ENCODE peak calls at places on chromosomes 7 and 10, in four cellular contexts. One of them, this sample, is unnamed.

GRCh38 chr7:18754766-18755165 is 259.2 kb downstream of the HDAC9 start:
- DNase-seq in H1: no peak
- DNase-seq in GM12878: no peak
- DNase-seq in HCT116: no peak
- DNase-seq in this sample: no peak

GRCh38 chr10:27252267-27253000 is 11.8 kb upstream of the ACBD5 start:
- DNase-seq in HCT116: no peak
- DNase-seq in H1: no peak
- DNase-seq in GM12878: peak
- DNase-seq in this sample: no peak

GRCh38 chr10:14586901-14587300 is 187.8 kb downstream of the FAM107B start:
- DNase-seq in H1: no peak
- DNase-seq in HCT116: no peak
- DNase-seq in GM12878: no peak
- DNase-seq in this sample: no peak

GRCh38 chr10:72116372-72116771 is 28.0 kb upstream of the SPOCK2 start:
- DNase-seq in H1: no peak
- DNase-seq in GM12878: no peak
- DNase-seq in HCT116: no peak
- DNase-seq in this sample: no peak

GRCh38 chr7:156223935-156224334 is 411.7 kb upstream of the SHH start:
- DNase-seq in HCT116: no peak
- DNase-seq in H1: no peak
- DNase-seq in GM12878: no peak
- DNase-seq in this sample: no peak

GRCh38 chr10:104501864-104502579 is 139.1 kb upstream of the SORCS3 start:
- DNase-seq in HCT116: no peak
- DNase-seq in GM12878: no peak
- DNase-seq in H1: no peak
- DNase-seq in this sample: peak

GRCh38 chr7:33789871-33790270 is 115.5 kb upstream of the BMPER start:
- DNase-seq in HCT116: no peak
- DNase-seq in H1: no peak
- DNase-seq in GM12878: no peak
- DNase-seq in this sample: no peak

GRCh38 chr7:74175270-74175803 is 1.2 kb downstream of the EIF4H start:
- DNase-seq in HCT116: no peak
- DNase-seq in GM12878: no peak
- DNase-seq in H1: no peak
- DNase-seq in this sample: no peak

GRCh38 chr10:93438796-93439253 is 43.3 kb downstream of the MYOF start:
- DNase-seq in HCT116: peak
- DNase-seq in GM12878: no peak
- DNase-seq in H1: no peak
- DNase-seq in this sample: peak

GRCh38 chr7:135291809-135292253 is 58.2 kb downstream of the STRA8 start:
- DNase-seq in GM12878: no peak
- DNase-seq in H1: no peak
- DNase-seq in HCT116: no peak
- DNase-seq in this sample: no peak

GRCh38 chr10:60517805-60518204 is 128.1 kb upstream of the ANK3 start:
- DNase-seq in GM12878: no peak
- DNase-seq in H1: no peak
- DNase-seq in HCT116: no peak
- DNase-seq in this sample: no peak

GRCh38 chr7:132735476-132735875 is 159.2 kb upstream of the PLXNA4 start:
- DNase-seq in H1: no peak
- DNase-seq in GM12878: no peak
- DNase-seq in HCT116: no peak
- DNase-seq in this sample: no peak

GRCh38 chr7:132740176-132740575 is 163.9 kb upstream of the PLXNA4 start:
- DNase-seq in HCT116: no peak
- DNase-seq in GM12878: no peak
- DNase-seq in H1: no peak
- DNase-seq in this sample: no peak

GRCh38 chr7:132742152-132742551 is 165.9 kb upstream of the PLXNA4 start:
- DNase-seq in GM12878: no peak
- DNase-seq in HCT116: no peak
- DNase-seq in H1: no peak
- DNase-seq in this sample: no peak

GRCh38 chr7:132739271-132739955 is 163.1 kb upstream of the PLXNA4 start:
- DNase-seq in GM12878: no peak
- DNase-seq in H1: no peak
- DNase-seq in HCT116: no peak
- DNase-seq in this sample: no peak

DNA sequence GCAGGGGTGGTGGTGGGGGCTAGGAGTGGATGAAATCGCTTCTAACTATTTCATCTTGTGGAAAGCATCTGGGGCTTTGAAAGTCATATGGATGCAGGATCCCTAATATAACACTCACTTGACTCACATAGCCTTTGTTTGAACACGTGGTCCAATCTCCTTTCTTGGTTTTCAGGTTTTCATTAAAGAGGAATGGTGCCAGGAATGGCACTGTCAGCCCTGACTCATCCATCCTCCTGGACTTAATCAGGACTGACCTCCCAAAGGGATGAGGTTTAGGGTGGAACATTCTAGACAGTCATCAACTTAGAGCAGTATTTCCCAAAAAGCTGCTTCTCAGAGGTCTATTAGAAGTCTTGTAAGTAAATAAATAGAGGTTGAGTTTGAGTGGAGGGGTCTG is 162.0 kb upstream of the PLXNA4 start:
- DNase-seq in HCT116: peak
- DNase-seq in GM12878: no peak
- DNase-seq in H1: no peak
- DNase-seq in this sample: no peak
- TF ChIP-seq JUND in HCT116: no peak
- TF ChIP-seq JUND in GM12878: no peak
- TF ChIP-seq JUND in H1: no peak
- TF ChIP-seq JUND in this sample: no peak

GRCh38 chr7:152355474-152356057 is 80.2 kb downstream of the KMT2C start:
- DNase-seq in H1: no peak
- DNase-seq in HCT116: no peak
- DNase-seq in GM12878: no peak
- DNase-seq in this sample: no peak
- TF ChIP-seq JUND in H1: no peak
- TF ChIP-seq JUND in HCT116: no peak
- TF ChIP-seq JUND in GM12878: no peak
- TF ChIP-seq JUND in this sample: no peak

GRCh38 chr10:7513455-7513854 is 102.6 kb upstream of the SFMBT2 start:
- DNase-seq in HCT116: no peak
- DNase-seq in GM12878: no peak
- DNase-seq in H1: no peak
- DNase-seq in this sample: no peak
- TF ChIP-seq JUND in HCT116: no peak
- TF ChIP-seq JUND in GM12878: no peak
- TF ChIP-seq JUND in H1: no peak
- TF ChIP-seq JUND in this sample: no peak

DNA sequence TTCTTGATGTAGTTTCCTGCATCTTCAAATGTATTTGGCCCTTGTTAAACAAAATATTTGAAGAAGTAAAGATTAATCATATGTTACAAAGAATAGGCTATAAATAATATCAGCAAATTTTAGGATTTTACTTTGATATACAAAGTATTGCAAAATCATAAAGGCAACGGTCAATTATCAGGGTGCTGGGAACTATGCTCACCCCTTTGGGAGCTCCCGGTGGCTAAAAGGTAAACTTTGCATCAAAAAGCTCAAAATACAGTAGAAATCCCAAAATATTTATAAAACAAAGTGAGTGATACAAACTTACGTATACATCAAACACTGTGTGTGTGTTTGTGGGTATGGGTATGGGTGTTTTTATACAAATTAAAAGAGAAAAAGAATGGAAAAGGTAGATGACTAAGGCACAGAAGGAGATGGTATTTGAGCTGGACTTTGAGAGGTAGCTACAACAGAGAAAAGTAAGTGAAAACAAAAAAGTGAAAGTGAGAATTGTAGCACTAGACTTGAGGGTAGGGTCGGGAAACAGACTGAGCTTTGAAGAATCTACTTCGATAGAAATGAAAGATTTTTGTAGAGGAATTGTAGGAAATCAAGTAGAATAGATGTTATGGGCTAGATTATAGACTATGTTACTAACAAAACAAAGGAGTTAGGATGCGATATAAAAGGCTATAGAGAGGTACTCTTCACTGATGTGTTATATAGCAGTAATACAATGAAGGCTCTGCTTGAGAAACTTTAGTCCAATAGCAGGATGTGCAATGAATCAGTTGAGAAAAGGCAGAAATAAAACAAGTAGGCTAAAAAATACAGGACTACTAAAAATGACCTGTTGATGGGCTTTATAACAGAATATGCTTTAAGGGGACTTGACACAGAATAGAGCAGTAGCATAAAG is 52.8 kb downstream of the GNAT3 start:
- DNase-seq in GM12878: no peak
- DNase-seq in H1: no peak
- DNase-seq in HCT116: no peak
- DNase-seq in this sample: no peak
- TF ChIP-seq JUND in GM12878: no peak
- TF ChIP-seq JUND in H1: no peak
- TF ChIP-seq JUND in HCT116: no peak
- TF ChIP-seq JUND in this sample: no peak

GRCh38 chr10:49165940-49166803 is 22.0 kb downstream of the TMEM273 start:
- DNase-seq in HCT116: no peak
- DNase-seq in H1: no peak
- DNase-seq in GM12878: no peak
- DNase-seq in this sample: no peak

GRCh38 chr10:49163741-49164140 is 24.4 kb downstream of the TMEM273 start:
- DNase-seq in GM12878: no peak
- DNase-seq in HCT116: no peak
- DNase-seq in H1: no peak
- DNase-seq in this sample: no peak

GRCh38 chr10:49165259-49165658 is 22.9 kb downstream of the TMEM273 start:
- DNase-seq in HCT116: no peak
- DNase-seq in GM12878: no peak
- DNase-seq in H1: no peak
- DNase-seq in this sample: no peak

GRCh38 chr10:49162761-49163160 is 25.4 kb downstream of the TMEM273 start:
- DNase-seq in H1: no peak
- DNase-seq in HCT116: no peak
- DNase-seq in GM12878: no peak
- DNase-seq in this sample: no peak

DNA sequence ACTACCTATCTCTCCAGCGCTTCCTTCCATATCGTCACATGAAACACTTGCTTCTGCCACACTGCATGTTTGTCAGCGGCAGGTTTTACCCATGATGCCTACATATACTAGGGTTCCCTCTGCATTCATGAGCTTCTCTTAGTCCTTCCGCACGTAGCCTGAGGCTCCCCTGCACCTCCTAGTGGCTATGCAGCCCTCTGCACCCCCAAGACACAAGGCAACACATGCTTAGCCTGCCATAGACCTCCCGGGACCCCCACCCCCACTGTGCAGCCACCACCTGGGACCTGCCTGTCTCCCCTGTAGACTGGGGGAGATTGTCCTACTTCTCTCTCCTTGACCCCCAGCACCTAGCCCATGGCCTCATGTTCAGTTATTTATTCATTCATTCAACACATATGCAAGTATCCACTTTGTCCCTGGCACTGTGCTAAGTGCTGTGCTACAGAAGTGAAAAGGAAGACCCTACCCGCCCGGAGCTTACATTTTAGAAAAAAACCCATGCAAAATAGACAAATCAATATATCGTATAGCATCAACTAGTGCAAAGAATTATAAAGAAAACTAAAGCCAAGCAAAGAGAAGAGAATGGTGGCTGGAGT is 23.5 kb downstream of the TMEM273 start:
- DNase-seq in GM12878: no peak
- DNase-seq in HCT116: peak
- DNase-seq in H1: no peak
- DNase-seq in this sample: no peak
- TF ChIP-seq JUND in GM12878: no peak
- TF ChIP-seq JUND in HCT116: no peak
- TF ChIP-seq JUND in H1: no peak
- TF ChIP-seq JUND in this sample: no peak

DNA sequence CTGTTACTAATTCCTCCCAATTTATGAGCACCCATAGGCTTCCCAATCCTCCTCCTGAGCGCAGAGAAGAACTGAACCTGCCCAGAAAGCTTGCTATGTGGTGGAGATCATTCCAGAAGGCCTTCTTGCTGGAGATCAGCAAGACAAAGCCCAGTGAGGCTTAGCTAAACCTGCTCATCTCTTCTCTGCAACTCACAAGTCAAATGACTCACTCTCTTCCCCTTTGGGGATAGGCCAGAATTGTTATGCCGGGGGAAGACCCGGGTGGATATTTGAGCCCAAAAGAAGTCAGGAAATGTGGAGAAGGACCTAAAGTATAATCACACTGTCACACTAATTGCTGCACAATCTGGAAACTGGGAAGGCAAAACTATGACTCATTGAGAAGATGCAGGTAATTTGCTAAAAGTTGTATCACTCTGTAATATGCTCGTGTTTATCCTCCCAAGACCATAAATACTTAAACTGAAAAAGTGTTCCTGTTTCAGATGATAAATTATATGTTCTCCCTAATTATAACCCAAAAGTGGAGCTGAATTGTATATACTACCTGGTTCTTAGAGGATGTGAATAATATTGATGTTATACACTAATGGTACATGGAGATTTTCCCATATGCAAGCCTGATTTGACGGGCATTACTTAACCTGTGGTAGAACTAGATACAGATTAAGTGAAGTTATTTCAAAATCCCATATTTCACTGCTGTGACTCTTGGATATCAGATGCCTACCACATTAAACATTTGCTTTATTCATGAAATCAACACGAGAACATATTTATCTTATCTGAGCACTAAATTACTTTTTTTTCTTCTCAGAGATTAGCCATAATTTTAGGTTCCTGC is 6.4 kb downstream of the NEBL start:
- DNase-seq in HCT116: no peak
- DNase-seq in GM12878: no peak
- DNase-seq in H1: no peak
- DNase-seq in this sample: no peak
- TF ChIP-seq JUND in HCT116: no peak
- TF ChIP-seq JUND in GM12878: no peak
- TF ChIP-seq JUND in H1: no peak
- TF ChIP-seq JUND in this sample: no peak

DNA sequence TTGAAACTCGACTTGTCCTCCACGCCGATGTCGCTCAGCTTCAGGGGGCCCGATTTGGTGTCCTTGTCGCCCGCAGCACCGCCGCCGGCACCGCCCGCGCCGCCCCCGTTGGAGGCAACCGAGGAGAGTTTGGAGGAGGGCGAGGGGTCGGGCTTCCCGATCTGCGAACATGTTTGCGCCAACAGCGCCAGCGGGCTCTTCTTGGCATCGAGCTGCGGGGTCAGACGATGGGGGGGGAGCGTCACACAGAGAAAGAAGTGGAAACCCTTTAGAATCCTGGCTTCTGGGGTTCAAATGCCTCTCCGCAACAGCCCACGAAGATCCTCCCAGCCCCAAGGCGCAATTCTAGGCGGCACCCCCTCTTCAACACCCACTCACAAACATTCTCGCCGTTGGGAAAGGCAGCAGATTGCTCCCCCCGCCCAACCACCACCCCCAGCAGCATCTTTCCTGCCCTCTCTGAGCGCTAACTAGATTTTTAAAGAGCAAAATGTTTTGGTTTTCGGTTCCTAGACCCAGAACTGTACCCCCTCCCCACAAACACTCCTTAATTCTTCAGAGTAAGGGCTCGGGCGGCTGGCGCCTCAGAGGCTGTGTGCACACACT is 1.3 kb downstream of the ZNF503 start:
- DNase-seq in GM12878: no peak
- DNase-seq in HCT116: no peak
- DNase-seq in H1: no peak
- DNase-seq in this sample: no peak
- TF ChIP-seq JUND in GM12878: no peak
- TF ChIP-seq JUND in HCT116: no peak
- TF ChIP-seq JUND in H1: no peak
- TF ChIP-seq JUND in this sample: no peak

This sample was measured in T47D.